ENCODE peak calls at places on chromosomes 7 and 10, in four cellular contexts. M is K562, L is A549, Q is HepG2. G is an unnamed sample.

GRCh38 chr7:57205000-57205399 is 72.8 kb upstream of the ZNF479 start:
- DNase-seq in L (no peak), M (no peak), Q (no peak), G (no peak)

GRCh38 chr10:114649217-114649906 is 8.7 kb downstream of the ABLIM1 start:
- DNase-seq in M (no peak), Q (no peak), L (no peak), G (no peak)

GRCh38 chr7:13945670-13946069 is 43.8 kb downstream of the ETV1 start:
- DNase-seq in L (no peak), M (no peak), Q (no peak), G (no peak)

GRCh38 chr10:805635-806305 is 116.3 kb upstream of the DIP2C start:
- DNase-seq in M (no peak), L (no peak), Q (no peak), G (no peak)

GRCh38 chr7:91512958-91513357 is 248.7 kb downstream of the FZD1 start:
- DNase-seq in L (peak), M (no peak), Q (no peak), G (no peak)

GRCh38 chr10:26903818-26904217 is 43.1 kb upstream of the ABI1 start:
- DNase-seq in Q (no peak), L (no peak), M (no peak), G (no peak)

GRCh38 chr7:77281780-77282478 is 82.3 kb upstream of the FGL2 start:
- DNase-seq in M (no peak), L (no peak), Q (no peak), G (no peak)

GRCh38 chr10:11595395-11595692 is 16.1 kb downstream of the USP6NL start:
- DNase-seq in M (no peak), Q (no peak), L (no peak), G (no peak)

GRCh38 chr10:100006241-100006886 is 3.4 kb downstream of the DNMBP start:
- DNase-seq in Q (peak), M (peak), L (peak), G (peak)

GRCh38 chr10:95756796-95757657 is 1.1 kb downstream of the ENTPD1 start:
- DNase-seq in M (no peak), L (no peak), Q (no peak), G (peak)

GRCh38 chr10:95758351-95759025 is 2.5 kb downstream of the ENTPD1 start:
- DNase-seq in M (peak), Q (no peak), L (peak), G (peak)

GRCh38 chr10:95755511-95756004 is 405 bp upstream of the ENTPD1 start:
- DNase-seq in Q (peak), L (peak), M (no peak), G (peak)

GRCh38 chr10:95759233-95759826 is 3.4 kb downstream of the ENTPD1 start:
- DNase-seq in Q (no peak), L (no peak), M (no peak), G (no peak)

GRCh38 chr10:95756061-95756751 is at the start of gene ENTPD1:
- DNase-seq in L (no peak), M (no peak), Q (no peak), G (peak)
- TF ChIP-seq POLR2AphosphoS2 in L (no peak), M (no peak), Q (no peak), G (peak)

DNA sequence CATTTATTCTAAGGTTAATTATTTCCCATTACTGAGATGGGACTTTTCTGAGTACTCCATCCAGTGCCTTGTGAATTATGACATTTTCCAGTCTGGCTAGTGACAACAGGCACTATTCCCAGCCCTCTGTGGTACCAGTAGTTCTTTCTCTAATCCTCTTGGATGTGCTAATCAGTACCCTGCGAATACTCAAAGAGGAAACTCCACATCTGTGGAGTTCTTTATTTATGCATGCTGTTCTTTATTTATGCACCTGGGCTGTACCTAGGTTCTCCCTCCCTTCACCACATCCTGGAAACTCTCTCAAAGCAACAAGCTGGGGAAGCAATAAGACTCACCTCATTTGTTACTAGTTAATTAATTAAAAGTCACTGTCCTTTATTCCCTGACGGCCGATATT is 83.5 kb downstream of the TSPAN12 start:
- DNase-seq in L (no peak), Q (no peak), M (no peak), G (no peak)
- TF ChIP-seq POLR2AphosphoS2 in L (no peak), Q (no peak), M (no peak), G (no peak)

GRCh38 chr7:3234851-3235250 is 66.2 kb upstream of the SDK1 start:
- DNase-seq in L (no peak), Q (no peak), M (no peak), G (no peak)

GRCh38 chr7:3235322-3235721 is 65.7 kb upstream of the SDK1 start:
- DNase-seq in M (no peak), Q (no peak), L (no peak), G (no peak)

GRCh38 chr7:3233301-3233700 is 67.8 kb upstream of the SDK1 start:
- DNase-seq in M (no peak), L (no peak), Q (no peak), G (no peak)

GRCh38 chr7:3232228-3232627 is 68.8 kb upstream of the SDK1 start:
- DNase-seq in Q (no peak), L (no peak), M (no peak), G (no peak)

DNA sequence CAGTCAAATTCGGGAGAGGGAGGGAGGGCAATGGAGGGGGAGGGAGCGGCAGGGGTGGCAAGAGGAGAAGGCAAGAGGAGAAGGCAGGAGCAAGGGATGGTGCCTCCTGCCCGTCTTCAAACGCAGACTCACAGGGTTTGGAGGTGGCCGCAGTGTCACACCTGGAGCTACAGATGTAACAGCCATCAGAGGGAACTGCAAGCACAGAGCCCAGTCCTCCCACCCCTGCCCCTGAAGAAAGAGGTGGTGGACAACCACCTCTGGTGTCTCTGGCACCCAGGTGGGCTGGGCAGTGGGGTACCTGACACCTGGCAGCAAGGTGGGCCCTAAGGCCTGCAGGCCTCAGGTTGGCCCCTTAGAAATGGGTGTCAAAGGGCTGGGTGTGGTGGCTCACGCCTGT is 67.0 kb upstream of the SDK1 start:
- DNase-seq in Q (no peak), L (no peak), M (no peak), G (no peak)
- TF ChIP-seq POLR2AphosphoS2 in Q (no peak), L (no peak), M (no peak), G (no peak)

GRCh38 chr10:17993361-17993760 is 41.6 kb downstream of the SLC39A12 start:
- DNase-seq in L (peak), Q (no peak), M (no peak), G (no peak)
- TF ChIP-seq POLR2AphosphoS2 in L (no peak), Q (no peak), M (no peak), G (no peak)

DNA sequence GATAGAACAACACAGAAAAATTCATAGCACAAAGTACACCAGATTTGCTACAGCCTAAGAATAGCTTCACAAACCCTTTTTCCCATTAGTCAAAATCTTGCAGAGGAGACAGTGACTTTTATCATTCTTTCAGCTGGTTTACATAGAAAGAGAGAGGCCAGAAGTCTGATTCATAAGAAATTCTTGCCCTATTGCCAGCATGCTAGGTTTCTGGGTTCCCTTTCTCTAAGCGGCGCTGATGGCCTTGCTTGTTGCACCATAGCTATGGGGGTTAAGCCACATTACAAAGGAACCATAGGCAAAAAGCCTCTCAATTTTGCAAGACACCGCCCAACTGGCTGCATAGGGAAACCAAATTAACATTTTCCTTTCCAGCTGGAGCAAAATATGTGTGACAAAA is 87.4 kb downstream of the ZNF467 start:
- DNase-seq in Q (no peak), L (no peak), M (no peak), G (no peak)
- TF ChIP-seq POLR2AphosphoS2 in Q (no peak), L (no peak), M (no peak), G (no peak)

GRCh38 chr7:137834552-137834951 is 12.2 kb downstream of the DGKI start:
- DNase-seq in M (no peak), Q (no peak), L (no peak), G (no peak)
- TF ChIP-seq POLR2AphosphoS2 in M (no peak), Q (no peak), L (no peak), G (no peak)

GRCh38 chr10:125118701-125119100 is 41.7 kb downstream of the CTBP2 start:
- DNase-seq in L (no peak), Q (no peak), M (no peak), G (no peak)
- TF ChIP-seq POLR2AphosphoS2 in L (no peak), Q (no peak), M (no peak), G (no peak)

GRCh38 chr10:35355971-35356724 is 19.8 kb downstream of the CCNY start:
- DNase-seq in Q (no peak), M (no peak), L (no peak), G (peak)
- TF ChIP-seq POLR2AphosphoS2 in Q (no peak), M (no peak), L (no peak), G (no peak)